ENCODE peak calls at places on chromosomes 5 and 9, in ten cellular contexts. L, G, P, S, X, E, A, M, O and R are unnamed samples.

GRCh38 chr9:91954841-91955471 is 4.9 kb upstream of the ROR2 start:
- DNase-seq in L (peak), G (peak), P (no peak), S (peak), X (peak), E (peak), A (no peak), M (no peak), O (no peak), R (no peak)

GRCh38 chr5:94217216-94217615 is 401.2 kb downstream of the KIAA0825 start:
- DNase-seq in L (no peak), G (no peak), P (no peak), S (no peak), X (no peak), E (peak), A (no peak), M (no peak), O (no peak), R (no peak)

GRCh38 chr9:38380872-38381534 is 11.5 kb upstream of the ALDH1B1 start:
- DNase-seq in L (no peak), G (no peak), P (no peak), S (peak), X (no peak), E (no peak), A (no peak), M (no peak), O (no peak), R (no peak)

GRCh38 chr5:38305148-38305547 is 46.8 kb downstream of the EGFLAM start:
- DNase-seq in L (no peak), G (no peak), P (no peak), S (no peak), X (no peak), E (no peak), A (no peak), M (no peak), O (no peak), R (no peak)

GRCh38 chr9:19048966-19049871 is at the start of gene RRAGA:
- DNase-seq in L (peak), G (peak), P (peak), S (peak), X (peak), E (peak), A (peak), M (peak), O (peak), R (peak)

GRCh38 chr5:124419531-124419930 is 326.9 kb downstream of the ZNF608 start:
- DNase-seq in L (no peak), G (no peak), P (no peak), S (no peak), X (no peak), E (no peak), A (no peak), M (no peak), O (no peak), R (no peak)

GRCh38 chr9:84736076-84736475 is 66.5 kb downstream of the NTRK2 start:
- DNase-seq in L (no peak), G (no peak), P (no peak), S (no peak), X (no peak), E (no peak), A (no peak), M (no peak), O (no peak), R (no peak)

GRCh38 chr9:87706066-87706739 is 19.7 kb upstream of the CTSL start:
- DNase-seq in L (no peak), G (no peak), P (no peak), S (no peak), X (no peak), E (no peak), A (no peak), M (no peak), O (no peak), R (no peak)

GRCh38 chr5:150154618-150155134 is 969 bp downstream of the PDGFRB start:
- DNase-seq in L (no peak), G (no peak), P (no peak), S (no peak), X (no peak), E (no peak), A (no peak), M (no peak), O (peak), R (no peak)

GRCh38 chr9:34123682-34124081 is 2.8 kb downstream of the DCAF12 start:
- DNase-seq in L (no peak), G (peak), P (no peak), S (no peak), X (no peak), E (no peak), A (peak), M (peak), O (no peak), R (peak)

GRCh38 chr5:118578093-118578492 is 410.3 kb downstream of the DTWD2 start:
- DNase-seq in L (no peak), G (peak), P (no peak), S (no peak), X (no peak), E (no peak), A (no peak), M (no peak), O (no peak), R (no peak)

GRCh38 chr9:69265891-69266290 is 59.1 kb upstream of the ENTREP1 start:
- DNase-seq in L (no peak), G (no peak), P (no peak), S (no peak), X (no peak), E (peak), A (no peak), M (no peak), O (no peak), R (no peak)

GRCh38 chr5:68714810-68715209 is 379.0 kb upstream of the SLC30A5 start:
- DNase-seq in L (peak), G (no peak), P (no peak), S (no peak), X (no peak), E (no peak), A (no peak), M (no peak), O (no peak), R (no peak)

GRCh38 chr5:109585012-109585599 is 104.6 kb upstream of the MAN2A1 start:
- DNase-seq in L (peak), G (no peak), P (no peak), S (no peak), X (no peak), E (no peak), A (no peak), M (no peak), O (peak), R (no peak)

GRCh38 chr9:135366104-135366503 is 113.5 kb upstream of the PPP1R26 start:
- DNase-seq in L (no peak), G (no peak), P (no peak), S (no peak), X (no peak), E (no peak), A (no peak), M (no peak), O (no peak), R (no peak)

GRCh38 chr5:148956632-148957385 is 106.1 kb downstream of the SH3TC2 start:
- DNase-seq in L (peak), G (peak), P (no peak), S (no peak), X (no peak), E (peak), A (no peak), M (no peak), O (no peak), R (no peak)

GRCh38 chr5:89283758-89284493 is 400.9 kb upstream of the MEF2C start:
- DNase-seq in L (no peak), G (no peak), P (no peak), S (no peak), X (no peak), E (no peak), A (no peak), M (no peak), O (no peak), R (no peak)

GRCh38 chr5:89281211-89281610 is 398.2 kb upstream of the MEF2C start:
- DNase-seq in L (no peak), G (no peak), P (no peak), S (no peak), X (no peak), E (no peak), A (no peak), M (no peak), O (no peak), R (no peak)

GRCh38 chr5:89280103-89281037 is 397.4 kb upstream of the MEF2C start:
- DNase-seq in L (no peak), G (no peak), P (no peak), S (no peak), X (no peak), E (no peak), A (no peak), M (no peak), O (peak), R (no peak)

GRCh38 chr5:89282832-89283510 is 400.0 kb upstream of the MEF2C start:
- DNase-seq in L (peak), G (no peak), P (no peak), S (no peak), X (peak), E (peak), A (no peak), M (no peak), O (peak), R (no peak)

DNA sequence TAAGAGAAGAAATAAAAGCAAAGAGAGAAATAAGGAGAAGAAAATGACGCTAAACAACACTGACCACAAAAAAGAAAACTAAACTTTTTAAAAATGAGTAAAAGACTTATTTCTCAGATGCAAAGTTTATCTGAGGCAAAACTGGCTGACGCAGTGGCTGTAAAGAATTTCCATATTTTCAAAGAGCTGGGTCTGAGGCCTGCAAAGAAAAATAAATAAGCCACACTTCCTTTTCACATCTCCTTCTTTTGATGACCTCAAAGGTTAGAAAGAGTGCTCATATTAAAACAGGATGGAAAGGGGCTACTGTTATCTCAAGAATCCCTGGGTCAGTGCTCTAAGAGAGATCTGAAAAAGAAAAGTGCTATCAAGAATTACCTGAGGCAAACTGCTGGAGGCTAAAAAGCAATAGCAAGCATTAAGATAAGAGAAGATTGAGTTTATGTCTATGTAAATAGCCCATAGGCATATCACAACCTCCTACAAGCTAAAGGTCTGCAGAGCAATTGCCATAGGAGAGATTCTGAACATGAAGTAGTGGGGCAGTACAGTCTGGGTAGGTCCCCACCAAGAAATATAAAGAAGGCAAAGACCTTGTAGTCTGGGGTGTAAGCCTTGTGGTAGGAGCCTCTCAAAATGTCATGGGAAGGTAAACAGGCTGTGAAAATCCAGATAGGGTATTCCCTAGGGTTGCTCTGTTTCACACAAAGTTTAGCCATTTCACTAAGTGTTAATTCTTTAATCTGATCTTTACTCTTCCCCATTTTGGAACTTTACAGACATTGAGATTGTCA is 399.3 kb upstream of the MEF2C start:
- DNase-seq in L (no peak), G (no peak), P (no peak), S (no peak), X (no peak), E (no peak), A (peak), M (no peak), O (no peak), R (no peak)
- H3K4me3 ChIP-seq in L (no peak), G (no peak), P (no peak), S (no peak), X (no peak), E (no peak), A (no peak), M (no peak), O (no peak), R (no peak)

DNA sequence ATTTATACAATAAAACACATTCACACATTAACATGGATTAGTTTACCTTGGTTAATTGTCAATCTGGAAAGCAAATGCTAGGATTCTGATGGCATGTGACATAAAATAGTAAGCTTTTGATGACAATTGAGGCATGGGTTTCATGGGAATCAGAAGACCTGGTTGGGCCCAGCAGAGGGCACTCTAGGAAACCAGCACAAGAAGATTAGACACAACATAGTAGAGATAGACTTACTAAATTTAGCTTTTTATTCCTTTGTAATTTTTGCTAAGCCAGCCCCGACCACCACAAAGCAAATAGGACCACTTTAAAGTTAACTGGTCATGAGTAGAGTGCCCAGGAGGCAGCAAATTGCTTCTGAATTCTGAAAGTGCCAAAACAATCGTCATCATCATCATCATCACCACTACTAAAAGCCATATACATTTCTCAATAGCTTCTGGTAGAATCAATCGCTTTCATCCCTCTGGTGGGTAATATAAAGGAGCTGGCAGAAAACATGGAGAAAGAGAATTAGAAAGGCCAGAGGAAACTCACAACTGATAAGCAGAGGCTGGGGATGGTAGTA is 163.2 kb downstream of the ARRDC3 start:
- DNase-seq in L (no peak), G (no peak), P (no peak), S (no peak), X (peak), E (peak), A (no peak), M (no peak), O (no peak), R (no peak)
- TF ChIP-seq CTCF in L (peak), G (no peak), P (no peak), S (peak), X (peak), E (peak), A (peak), M (peak), O (peak), R (peak)

GRCh38 chr9:708556-709432 is 132.7 kb upstream of the DMRT1 start:
- DNase-seq in L (no peak), G (no peak), P (no peak), S (peak), X (no peak), E (no peak), A (no peak), M (no peak), O (no peak), R (no peak)
- H3K4me3 ChIP-seq in L (peak), G (no peak), P (no peak), S (no peak), X (no peak), E (peak), A (no peak), M (peak), O (peak), R (no peak)

GRCh38 chr5:135174315-135175096 is 140.5 kb upstream of the PITX1 start:
- DNase-seq in L (no peak), G (no peak), P (no peak), S (no peak), X (no peak), E (peak), A (no peak), M (no peak), O (no peak), R (no peak)
- TF ChIP-seq CTCF in L (peak), G (no peak), P (no peak), S (no peak), X (peak), E (peak), A (no peak), M (no peak), O (peak), R (no peak)

GRCh38 chr5:126610616-126611015 is 9.9 kb downstream of the PHAX start:
- DNase-seq in L (no peak), G (no peak), P (no peak), S (no peak), X (no peak), E (no peak), A (no peak), M (no peak), O (no peak), R (no peak)

GRCh38 chr5:126610163-126610562 is 9.4 kb downstream of the PHAX start:
- DNase-seq in L (no peak), G (no peak), P (no peak), S (no peak), X (no peak), E (no peak), A (no peak), M (no peak), O (no peak), R (no peak)

GRCh38 chr5:126600631-126601511 is at the start of gene PHAX:
- DNase-seq in L (peak), G (peak), P (peak), S (peak), X (no peak), E (peak), A (peak), M (peak), O (peak), R (peak)

GRCh38 chr5:126603402-126603991 is 2.8 kb downstream of the PHAX start:
- DNase-seq in L (no peak), G (no peak), P (no peak), S (no peak), X (no peak), E (no peak), A (no peak), M (no peak), O (no peak), R (no peak)

GRCh38 chr5:126605525-126605924 is 4.8 kb downstream of the PHAX start:
- DNase-seq in L (no peak), G (no peak), P (no peak), S (no peak), X (no peak), E (no peak), A (no peak), M (no peak), O (no peak), R (no peak)
- H3K4me3 ChIP-seq in L (no peak), G (no peak), P (no peak), S (no peak), X (no peak), E (no peak), A (peak), M (no peak), O (no peak), R (no peak)

DNA sequence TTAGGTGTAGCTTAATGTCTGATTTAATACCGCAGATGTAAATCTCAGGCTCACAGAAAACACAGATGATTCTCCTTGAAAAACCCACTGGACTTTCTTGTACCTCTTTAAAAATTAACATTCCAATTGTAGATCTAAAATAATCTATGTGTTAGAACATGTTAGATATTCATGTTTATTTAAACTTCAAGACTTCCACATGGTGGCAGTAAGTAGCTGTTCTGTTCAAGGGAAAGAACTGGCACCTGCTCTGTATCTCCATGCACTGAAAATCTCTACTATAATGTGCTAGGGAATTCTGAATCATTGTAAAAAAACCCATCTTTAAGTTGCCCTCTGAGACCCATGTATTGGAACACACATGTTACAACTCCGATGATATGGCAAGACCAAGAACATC is 366.9 kb downstream of the DMRTA1 start:
- DNase-seq in L (peak), G (no peak), P (no peak), S (peak), X (no peak), E (peak), A (no peak), M (no peak), O (peak), R (no peak)
- TF ChIP-seq CTCF in L (peak), G (no peak), P (no peak), S (no peak), X (peak), E (peak), A (no peak), M (no peak), O (peak), R (no peak)

GRCh38 chr5:173307695-173308094 is 20.5 kb downstream of the STC2 start:
- DNase-seq in L (no peak), G (no peak), P (no peak), S (no peak), X (no peak), E (no peak), A (no peak), M (no peak), O (no peak), R (no peak)
- H3K4me3 ChIP-seq in L (no peak), G (no peak), P (no peak), S (no peak), X (no peak), E (no peak), A (no peak), M (no peak), O (no peak), R (no peak)

GRCh38 chr5:169832236-169832635 is 148.1 kb downstream of the INSYN2B start:
- DNase-seq in L (no peak), G (no peak), P (no peak), S (no peak), X (no peak), E (no peak), A (no peak), M (no peak), O (no peak), R (no peak)

GRCh38 chr5:169831331-169831730 is 149.0 kb downstream of the INSYN2B start:
- DNase-seq in L (peak), G (no peak), P (no peak), S (no peak), X (no peak), E (peak), A (no peak), M (no peak), O (no peak), R (no peak)

GRCh38 chr5:169828385-169828784 is 151.9 kb downstream of the INSYN2B start:
- DNase-seq in L (no peak), G (no peak), P (no peak), S (no peak), X (no peak), E (no peak), A (no peak), M (no peak), O (no peak), R (no peak)

GRCh38 chr5:169827769-169828168 is 152.5 kb downstream of the INSYN2B start:
- DNase-seq in L (no peak), G (no peak), P (no peak), S (peak), X (no peak), E (peak), A (no peak), M (no peak), O (no peak), R (no peak)

DNA sequence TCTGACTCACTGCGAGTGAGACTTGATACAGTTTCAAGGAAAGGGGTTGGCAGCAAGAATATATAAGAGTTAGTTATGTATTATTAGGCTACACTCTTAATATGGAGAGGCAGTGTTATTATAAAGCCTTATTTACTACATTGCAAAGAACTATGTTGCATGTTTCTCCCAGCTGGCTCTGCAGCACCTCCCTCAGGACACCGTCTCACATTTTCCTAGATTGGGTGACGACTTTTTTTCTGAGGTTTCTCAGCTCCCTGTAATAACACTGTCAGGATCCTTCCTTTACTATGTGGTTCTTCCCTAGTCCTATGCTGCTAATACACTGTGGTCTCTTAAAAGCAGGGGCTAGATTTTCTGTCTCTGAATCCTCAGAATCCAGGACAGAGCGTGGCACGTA is 153.7 kb downstream of the INSYN2B start:
- DNase-seq in L (no peak), G (no peak), P (no peak), S (no peak), X (no peak), E (no peak), A (no peak), M (no peak), O (no peak), R (no peak)
- TF ChIP-seq CTCF in L (peak), G (no peak), P (no peak), S (peak), X (peak), E (no peak), A (peak), M (no peak), O (peak), R (no peak)